ENCODE peak calls at places on chromosomes 7 and 10, in five cellular contexts. C, U, M, L and Y are unnamed samples.

GRCh38 chr7:42691030-42691639 is 220.7 kb downstream of the C7orf25 start:
- DNase-seq in C (no peak), U (peak), M (no peak), L (no peak), Y (no peak)

GRCh38 chr7:48251766-48252165 is 80.5 kb downstream of the ABCA13 start:
- DNase-seq in C (no peak), U (peak), M (no peak), L (no peak), Y (no peak)

GRCh38 chr10:101587725-101588614 is at the start of the genes DPCD and POLL:
- DNase-seq in C (peak), U (peak), M (peak), L (peak), Y (peak)

GRCh38 chr7:13050703-13051102 is 363.3 kb downstream of the ARL4A start:
- DNase-seq in C (peak), U (peak), M (no peak), L (no peak), Y (no peak)

GRCh38 chr7:80779456-80779855 is 139.4 kb downstream of the SEMA3C start:
- DNase-seq in C (no peak), U (peak), M (no peak), L (no peak), Y (no peak)

GRCh38 chr10:15123749-15124184 is 26.6 kb downstream of the RPP38 start:
- DNase-seq in C (peak), U (peak), M (no peak), L (no peak), Y (no peak)

GRCh38 chr7:98630149-98630548 is 13.1 kb downstream of the NPTX2 start:
- DNase-seq in C (no peak), U (no peak), M (no peak), L (no peak), Y (no peak)

GRCh38 chr7:128221929-128222403 is 19.1 kb upstream of the LEP start:
- DNase-seq in C (no peak), U (peak), M (no peak), L (no peak), Y (no peak)

GRCh38 chr7:131591674-131592328 is 35.4 kb upstream of the PODXL start:
- DNase-seq in C (no peak), U (no peak), M (no peak), L (no peak), Y (no peak)

GRCh38 chr7:128743112-128743772 is 4.1 kb downstream of the CALU start:
- DNase-seq in C (no peak), U (no peak), M (no peak), L (no peak), Y (no peak)

GRCh38 chr10:117931078-117931477 is 115.7 kb downstream of the RAB11FIP2 start:
- DNase-seq in C (no peak), U (no peak), M (no peak), L (no peak), Y (no peak)

GRCh38 chr10:117927871-117928270 is 118.9 kb downstream of the RAB11FIP2 start:
- DNase-seq in C (no peak), U (no peak), M (no peak), L (no peak), Y (no peak)

GRCh38 chr10:117926491-117926890 is 120.2 kb downstream of the RAB11FIP2 start:
- DNase-seq in C (no peak), U (peak), M (no peak), L (no peak), Y (no peak)

GRCh38 chr10:117927334-117927733 is 119.4 kb downstream of the RAB11FIP2 start:
- DNase-seq in C (no peak), U (no peak), M (no peak), L (no peak), Y (no peak)

DNA sequence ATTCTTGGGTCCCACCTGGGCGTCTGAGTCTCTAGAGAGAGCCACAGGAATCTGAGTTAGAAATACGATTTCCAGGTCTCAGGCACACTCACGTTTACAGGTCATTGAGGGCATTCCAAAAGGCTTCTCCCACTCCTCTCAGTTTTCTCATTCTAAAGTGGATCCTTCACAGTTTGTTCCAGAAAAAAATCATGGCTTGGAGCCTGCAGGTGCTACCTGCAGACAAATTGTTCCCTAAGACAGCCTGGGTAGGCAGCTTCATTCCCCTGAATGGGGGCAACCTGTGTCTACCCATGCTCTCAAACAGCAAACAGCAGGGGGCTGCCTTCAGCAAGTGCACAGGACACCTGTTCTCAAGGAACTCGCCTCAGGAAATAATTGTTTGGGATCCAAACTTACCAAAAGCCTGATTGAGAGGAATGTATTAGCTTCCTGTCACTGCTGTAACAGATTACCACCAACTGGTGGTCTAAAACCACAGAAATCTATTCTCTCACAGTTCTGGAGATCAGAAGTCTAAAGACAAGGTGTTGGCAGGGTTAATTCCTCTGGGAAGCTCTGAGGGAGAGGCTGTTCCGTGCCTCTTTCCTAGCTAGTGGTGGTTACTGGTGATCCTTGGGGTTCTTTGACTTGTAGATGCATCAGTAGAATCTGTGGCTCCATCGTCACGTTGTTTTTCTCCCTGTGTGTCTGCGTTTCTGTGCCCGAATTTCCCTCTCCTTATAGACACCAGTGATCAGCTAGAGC is 117.2 kb downstream of the RAB11FIP2 start:
- DNase-seq in C (no peak), U (no peak), M (no peak), L (no peak), Y (no peak)
- TF ChIP-seq CTCF in C (no peak), U (no peak), M (no peak), L (no peak), Y (no peak)

GRCh38 chr10:30967654-30968421 is 63.8 kb downstream of the ZNF438 start:
- DNase-seq in C (no peak), U (no peak), M (no peak), L (no peak), Y (no peak)

GRCh38 chr10:30959855-30960247 is 71.8 kb downstream of the ZNF438 start:
- DNase-seq in C (no peak), U (no peak), M (no peak), L (no peak), Y (no peak)

GRCh38 chr10:30968711-30969110 is 63.0 kb downstream of the ZNF438 start:
- DNase-seq in C (no peak), U (no peak), M (no peak), L (no peak), Y (no peak)

DNA sequence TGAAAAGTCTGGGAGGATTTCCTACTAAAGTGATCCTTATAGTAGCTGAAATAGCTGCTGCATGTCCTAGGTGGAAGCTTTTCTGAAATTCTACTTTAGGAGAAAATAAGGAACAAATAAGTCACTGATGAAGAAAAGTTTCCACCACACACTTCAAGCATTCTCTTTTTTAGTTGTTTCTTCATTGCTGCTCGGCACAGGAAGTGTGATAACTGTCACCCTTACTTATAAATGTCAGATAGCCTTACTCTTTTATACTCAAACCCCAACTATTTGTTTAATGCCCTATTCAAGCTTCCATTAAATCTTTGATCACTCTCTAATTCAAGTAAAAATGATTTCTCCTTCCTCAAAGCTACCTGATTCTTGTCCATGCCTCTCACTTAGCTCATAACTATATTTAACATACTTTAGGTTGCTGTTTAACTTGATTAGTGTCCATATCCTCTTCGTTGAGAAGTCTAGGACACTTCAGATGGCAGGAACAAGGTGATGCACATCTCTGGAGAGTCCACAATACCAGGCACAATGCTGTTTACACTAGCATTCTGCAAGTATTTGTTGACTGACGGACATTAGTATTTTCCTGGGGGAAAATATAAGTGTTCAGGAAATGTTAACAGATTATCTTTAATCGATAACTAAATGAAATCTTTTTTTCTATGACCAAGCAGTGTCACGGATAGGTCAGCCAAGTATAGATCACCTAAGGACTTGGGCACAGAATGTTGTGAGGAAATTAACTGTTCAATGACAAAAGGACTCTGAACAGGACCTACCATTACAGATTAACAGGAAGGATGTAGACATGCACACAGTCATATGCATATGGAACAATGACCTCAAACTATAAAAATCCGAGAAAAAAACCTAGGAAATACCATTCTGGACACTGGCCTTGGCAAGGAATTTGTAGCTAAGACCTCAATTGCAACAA is 67.4 kb downstream of the ZNF438 start:
- DNase-seq in C (no peak), U (no peak), M (no peak), L (no peak), Y (no peak)
- H3K4me3 ChIP-seq in C (no peak), U (no peak), M (no peak), L (no peak), Y (no peak)

GRCh38 chr7:66143876-66144332 is 29.3 kb downstream of the CRCP start:
- DNase-seq in C (no peak), U (no peak), M (no peak), L (no peak), Y (no peak)

GRCh38 chr7:66142334-66142733 is 27.7 kb downstream of the CRCP start:
- DNase-seq in C (no peak), U (no peak), M (no peak), L (no peak), Y (peak)

GRCh38 chr7:66140924-66141323 is 26.3 kb downstream of the CRCP start:
- DNase-seq in C (no peak), U (peak), M (peak), L (no peak), Y (peak)

GRCh38 chr7:66145404-66145843 is 30.8 kb downstream of the CRCP start:
- DNase-seq in C (no peak), U (no peak), M (peak), L (no peak), Y (peak)

GRCh38 chr7:66142996-66143395 is 28.3 kb downstream of the CRCP start:
- DNase-seq in C (no peak), U (peak), M (no peak), L (no peak), Y (peak)
- TF ChIP-seq CTCF in C (no peak), U (peak), M (no peak), L (no peak), Y (no peak)

GRCh38 chr7:1123721-1124120 is 35.8 kb downstream of the GPER1 start:
- DNase-seq in C (no peak), U (no peak), M (peak), L (peak), Y (peak)
- H3K4me3 ChIP-seq in C (no peak), U (no peak), M (peak), L (peak), Y (no peak)

GRCh38 chr7:6553460-6554044 is 2.3 kb upstream of the GRID2IP start:
- DNase-seq in C (no peak), U (no peak), M (no peak), L (no peak), Y (no peak)

GRCh38 chr7:6558837-6559236 is 7.6 kb upstream of the GRID2IP start:
- DNase-seq in C (no peak), U (peak), M (no peak), L (no peak), Y (no peak)

GRCh38 chr7:6554848-6555247 is 3.6 kb upstream of the GRID2IP start:
- DNase-seq in C (no peak), U (no peak), M (no peak), L (no peak), Y (no peak)

GRCh38 chr7:6559896-6560295 is 8.6 kb upstream of the GRID2IP start:
- DNase-seq in C (no peak), U (no peak), M (no peak), L (no peak), Y (no peak)

DNA sequence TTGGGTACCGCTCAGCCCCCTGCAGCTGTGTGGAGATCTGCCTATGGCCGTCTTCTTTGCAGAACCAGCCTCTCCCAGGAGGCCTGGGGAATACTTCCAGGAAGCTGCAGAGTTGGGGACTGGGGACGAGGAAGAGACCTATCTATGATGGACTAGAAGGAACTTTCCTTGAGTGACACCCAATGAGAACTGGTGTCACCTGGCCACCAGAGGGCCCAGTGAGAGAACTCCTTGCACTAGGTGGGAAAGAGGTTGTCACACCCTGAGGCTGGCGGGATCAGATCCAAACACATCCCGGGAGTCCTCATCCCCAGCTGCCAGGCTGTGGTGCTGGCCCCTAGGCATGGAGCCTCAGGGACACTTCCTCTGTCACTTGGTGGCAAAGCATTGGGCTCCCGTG is 4.9 kb upstream of the GRID2IP start:
- DNase-seq in C (no peak), U (no peak), M (no peak), L (no peak), Y (no peak)
- TF ChIP-seq CTCF in C (no peak), U (peak), M (no peak), L (no peak), Y (no peak)

GRCh38 chr10:21599582-21599981 is 65.5 kb downstream of the MLLT10 start:
- DNase-seq in C (no peak), U (no peak), M (no peak), L (no peak), Y (no peak)
- H3K4me3 ChIP-seq in C (no peak), U (no peak), M (no peak), L (no peak), Y (no peak)